ENCODE peak calls at places on chromosomes 13 and 19, in seven cellular contexts. O is AG20443; A is breast epithelium; W is activated CD8-positive, alpha-beta memory T cell treated with anti-CD3 and anti-CD28 coated beads, Interleukin-2, amount 50 U/mL, for 48 hours; V is stimulated activated CD4-positive, alpha-beta T cell treated with anti-CD3 and anti-CD28 coated beads, Interleukin-4, amount 100 ng/mL, for 4 hours; C is kidney glomerular epithelial cell; H is MV-4-11. L is an unnamed sample.
A peak's percentile ranks its signal among the peaks of the same experiment; 100 is the strongest.

GRCh38 chr13:79710376-79710775 is 229.4 kb downstream of the NDFIP2 start:
- DNase-seq in O (peak; percentile 29), A (no peak), W (no peak), V (no peak), C (peak; percentile 76), H (no peak), L (peak; percentile 20)

GRCh38 chr13:28636677-28637317 is 22.1 kb upstream of the POMP start:
- DNase-seq in O (peak; percentile 71), A (no peak), W (peak; percentile 63), V (peak; percentile 34), C (peak; percentile 74), H (peak; percentile 80), L (peak; percentile 81)

GRCh38 chr13:48437381-48437780 is 24.5 kb upstream of the LPAR6 start:
- DNase-seq in O (peak; percentile 23), A (no peak), W (no peak), V (no peak), C (peak; percentile 42), H (no peak), L (peak; percentile 12)

GRCh38 chr13:26946675-26947342 is 186.2 kb upstream of the GPR12 start:
- DNase-seq in O (peak; percentile 70), A (no peak), W (no peak), V (no peak), C (peak; percentile 48), H (peak; percentile 53), L (peak; percentile 60)

GRCh38 chr19:40419780-40420179 is 6.0 kb downstream of the SERTAD1 start:
- DNase-seq in O (no peak), A (no peak), W (no peak), V (no peak), C (no peak), H (no peak), L (no peak)

GRCh38 chr13:46101488-46102289 is 3.1 kb downstream of the CPB2 start:
- DNase-seq in O (no peak), A (no peak), W (no peak), V (no peak), C (no peak), H (peak; percentile 61), L (no peak)

GRCh38 chr19:38433268-38433733 is at the start of gene RYR1:
- DNase-seq in O (peak; percentile 83), A (no peak), W (peak; percentile 80), V (peak; percentile 26), C (no peak), H (peak; percentile 17), L (peak; percentile 15)

GRCh38 chr19:55044771-55045716 is 7.0 kb upstream of the GP6 start:
- DNase-seq in O (no peak), A (peak; percentile 20), W (no peak), V (no peak), C (no peak), H (no peak), L (no peak)

GRCh38 chr19:33795370-33796163 is 1.1 kb upstream of the KCTD15 start:
- DNase-seq in O (peak; percentile 95), A (peak; percentile 77), W (peak; percentile 89), V (peak; percentile 31), C (peak; percentile 45), H (peak; percentile 75), L (peak; percentile 32)

GRCh38 chr19:16386619-16387240 is 62.1 kb downstream of the KLF2 start:
- DNase-seq in O (peak; percentile 82), A (no peak), W (peak; percentile 59), V (peak; percentile 53), C (no peak), H (peak; percentile 50), L (peak; percentile 45)

GRCh38 chr13:70568571-70568970 is 460.3 kb upstream of the KLHL1 start:
- DNase-seq in O (peak; percentile 35), A (no peak), W (no peak), V (no peak), C (peak; percentile 38), H (peak; percentile 41), L (no peak)

GRCh38 chr19:40190891-40191835 is at the start of gene MAP3K10:
- DNase-seq in O (peak; percentile 94), A (no peak), W (peak; percentile 90), V (peak; percentile 64), C (peak; percentile 62), H (peak; percentile 78), L (peak; percentile 64)

GRCh38 chr13:42985312-42986175 is 6.5 kb downstream of the EPSTI1 start:
- DNase-seq in O (no peak), A (no peak), W (no peak), V (no peak), C (peak; percentile 9), H (no peak), L (no peak)

GRCh38 chr19:18650468-18651001 is 13.7 kb downstream of the KLHL26 start:
- DNase-seq in O (peak; percentile 84), A (no peak), W (no peak), V (no peak), C (no peak), H (no peak), L (peak; percentile 52)

GRCh38 chr19:45515081-45515624 is 7.9 kb downstream of the VASP start:
- DNase-seq in O (no peak), A (no peak), W (no peak), V (peak; percentile 42), C (no peak), H (peak; percentile 98), L (no peak)

GRCh38 chr13:33349314-33349995 is 63.9 kb upstream of the STARD13 start:
- DNase-seq in O (peak; percentile 12), A (no peak), W (no peak), V (no peak), C (no peak), H (no peak), L (peak; percentile 13)

GRCh38 chr19:6739390-6739883 is at the start of gene TRIP10:
- DNase-seq in O (peak; percentile 94), A (peak; percentile 79), W (peak; percentile 92), V (peak; percentile 81), C (peak; percentile 48), H (peak; percentile 79), L (peak; percentile 72)

GRCh38 chr19:8158411-8159074 is 9.2 kb upstream of the FBN3 start:
- DNase-seq in O (peak; percentile 71), A (no peak), W (no peak), V (peak; percentile 30), C (peak; percentile 52), H (peak; percentile 81), L (peak; percentile 66)

GRCh38 chr19:28388988-28389387 is 824.0 kb downstream of the UQCRFS1 start:
- DNase-seq in O (no peak), A (no peak), W (no peak), V (no peak), C (no peak), H (no peak), L (no peak)

GRCh38 chr13:111472559-111473460 is 152.4 kb downstream of the TEX29 start:
- DNase-seq in O (no peak), A (no peak), W (no peak), V (no peak), C (no peak), H (no peak), L (no peak)

GRCh38 chr19:13841339-13842293 is 35.3 kb upstream of the NANOS3 start:
- DNase-seq in O (peak; percentile 32), A (peak; percentile 84), W (peak; percentile 75), V (no peak), C (no peak), H (peak; percentile 37), L (no peak)

GRCh38 chr13:41241626-41242025 is 21.8 kb downstream of the MTRF1 start:
- DNase-seq in O (no peak), A (no peak), W (no peak), V (no peak), C (no peak), H (no peak), L (no peak)

GRCh38 chr19:49863935-49864320 is 3.4 kb downstream of the PNKP start:
- DNase-seq in O (no peak), A (no peak), W (no peak), V (no peak), C (no peak), H (no peak), L (no peak)

GRCh38 chr19:15673176-15673654 is 328 bp downstream of the CYP4F12 start:
- DNase-seq in O (no peak), A (no peak), W (no peak), V (no peak), C (no peak), H (no peak), L (no peak)

L was measured in HCEC 1CT.